ENCODE peak calls at places on chromosomes 12 and 14, in nine cellular contexts. F is HCT116, H is esophagus muscularis mucosa, W is endothelial cell of umbilical vein, K is H1, E is breast epithelium, G is transverse colon, T is GM12878, Q is prostate gland. Z is an unnamed sample. For H3K4me1, the result is how much of the 10 kb centered on the place peaks cover.

GRCh38 chr14:55448146-55448614 is 7.8 kb upstream of the TBPL2 start:
- DNase-seq in F (peak), H (no peak), W (peak), K (no peak), E (no peak), G (peak), T (no peak), Q (no peak), Z (no peak)

GRCh38 chr12:40692617-40693502 is 621 bp downstream of the CNTN1 start:
- DNase-seq in F (no peak), H (no peak), W (no peak), K (peak), E (peak), G (no peak), T (no peak), Q (peak), Z (no peak)

GRCh38 chr12:12056951-12057350 is 13.8 kb upstream of the BCL2L14 start:
- DNase-seq in F (no peak), H (no peak), W (no peak), K (no peak), E (no peak), G (no peak), T (no peak), Q (no peak), Z (no peak)

GRCh38 chr14:55272922-55273321 is 1.7 kb downstream of the FBXO34 start:
- DNase-seq in F (no peak), H (no peak), W (peak), K (no peak), E (no peak), G (no peak), T (no peak), Q (no peak), Z (no peak)

GRCh38 chr14:21529515-21529914 is 3.4 kb upstream of the SALL2 start:
- DNase-seq in F (no peak), H (no peak), W (no peak), K (no peak), E (no peak), G (no peak), T (no peak), Q (no peak), Z (no peak)

GRCh38 chr14:75281691-75282000 is 3.0 kb downstream of the FOS start:
- DNase-seq in F (no peak), H (no peak), W (no peak), K (no peak), E (no peak), G (no peak), T (no peak), Q (no peak), Z (no peak)

GRCh38 chr14:65531148-65531547 is 118.6 kb downstream of the FUT8 start:
- DNase-seq in F (no peak), H (no peak), W (no peak), K (no peak), E (no peak), G (no peak), T (no peak), Q (no peak), Z (no peak)

GRCh38 chr12:119684730-119685129 is 16.8 kb downstream of the PRKAB1 start:
- DNase-seq in F (no peak), H (no peak), W (no peak), K (no peak), E (no peak), G (no peak), T (no peak), Q (no peak), Z (no peak)

GRCh38 chr12:8629486-8630033 is 16.9 kb upstream of the AICDA start:
- DNase-seq in F (no peak), H (no peak), W (no peak), K (no peak), E (no peak), G (no peak), T (peak), Q (no peak), Z (no peak)
- TF ChIP-seq POLR2AphosphoS5 in F (no peak), H (no peak), W (no peak), K (no peak), E (no peak), G (no peak), T (no peak), Q (no peak), Z (no peak)

GRCh38 chr12:116263844-116264243 is 13.6 kb downstream of the MED13L start:
- DNase-seq in F (no peak), H (no peak), W (no peak), K (no peak), E (no peak), G (no peak), T (no peak), Q (no peak), Z (no peak)
- H3K4me1 ChIP-seq in F (half or more), H (half or more), W (under half), K (under half), E (under half), G (half or more), T (under half), Q (under half), Z (half or more)

DNA sequence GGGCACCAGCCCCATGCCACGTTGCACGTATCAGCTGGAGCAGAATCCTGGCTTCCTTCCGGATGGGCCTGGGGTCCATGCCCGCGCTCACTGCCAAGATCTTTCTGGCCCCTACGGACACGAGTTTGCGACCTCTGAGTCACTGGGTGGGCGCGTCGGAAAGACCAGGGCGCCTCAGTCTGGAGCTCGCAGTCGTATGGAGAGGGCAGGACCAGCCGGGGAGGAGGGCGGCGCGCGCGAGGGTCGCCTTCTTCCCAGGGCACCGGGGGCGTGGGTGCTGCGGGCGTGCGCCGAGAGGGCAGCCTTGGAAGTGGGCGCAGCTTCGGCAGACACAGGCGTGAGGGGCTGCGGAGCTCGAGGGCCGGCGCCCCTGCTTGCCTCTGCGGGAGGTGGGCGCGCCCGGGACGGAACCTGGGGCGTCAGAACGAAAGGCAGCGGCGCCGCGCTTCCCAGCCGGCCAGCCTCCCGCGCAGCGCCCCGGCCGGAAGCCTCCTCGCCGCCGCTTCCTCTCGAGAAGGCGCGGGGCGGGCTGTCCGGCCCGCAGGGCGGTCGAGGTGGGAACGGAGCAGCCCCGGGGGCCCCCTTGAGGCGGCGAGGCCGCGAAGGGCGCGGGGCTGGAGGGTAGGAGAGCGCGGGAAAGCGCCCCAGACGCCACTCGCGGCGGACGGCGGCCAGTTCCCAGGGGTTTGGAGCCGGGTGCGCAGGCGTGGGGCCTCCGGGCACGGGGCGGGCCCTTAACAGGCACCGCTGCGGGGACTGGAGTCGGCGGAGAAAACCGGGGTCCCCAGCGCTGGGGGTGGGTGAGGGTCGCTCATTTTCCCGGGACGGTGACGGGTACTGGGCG is at the start of gene ARL6IP4:
- DNase-seq in F (no peak), H (no peak), W (peak), K (peak), E (peak), G (peak), T (no peak), Q (peak), Z (no peak)
- TF ChIP-seq POLR2AphosphoS5 in F (peak), H (peak), W (peak), K (peak), E (peak), G (peak), T (peak), Q (peak), Z (no peak)

GRCh38 chr14:95514131-95515079 is 2.0 kb downstream of the SYNE3 start:
- DNase-seq in F (no peak), H (no peak), W (no peak), K (no peak), E (no peak), G (no peak), T (no peak), Q (no peak), Z (no peak)
- H3K4me1 ChIP-seq in F (under half), H (under half), W (under half), K (under half), E (under half), G (under half), T (under half), Q (under half), Z (half or more)

GRCh38 chr14:39432179-39432618 is at the start of gene FBXO33:
- DNase-seq in F (peak), H (peak), W (peak), K (peak), E (peak), G (peak), T (peak), Q (peak), Z (peak)
- TF ChIP-seq POLR2AphosphoS5 in F (no peak), H (peak), W (peak), K (no peak), E (peak), G (peak), T (no peak), Q (peak), Z (peak)

GRCh38 chr12:14946856-14947255 is 8.5 kb upstream of the ERP27 start:
- DNase-seq in F (no peak), H (no peak), W (peak), K (no peak), E (no peak), G (no peak), T (no peak), Q (no peak), Z (no peak)
- H3K4me1 ChIP-seq in F (under half), H (half or more), W (half or more), K (under half), E (under half), G (under half), T (under half), Q (under half), Z (under half)